ENCODE peak calls at places on chromosomes 7 and 10, in nine cellular contexts. One of them, this sample, is unnamed. For H3K4me1, the result is how much of the 10 kb centered on the place peaks cover.

GRCh38 chr7:44257618-44258422 is 57.0 kb downstream of the YKT6 start:
- DNase-seq in gastrocnemius medialis: peak
- DNase-seq in transverse colon: peak
- DNase-seq in ovary: peak
- DNase-seq in GM23338: no peak
- DNase-seq in A549: peak
- DNase-seq in effector memory CD4-positive, alpha-beta T cell: no peak
- DNase-seq in prostate gland: no peak
- DNase-seq in GM23248: peak
- DNase-seq in this sample: no peak

GRCh38 chr7:34382166-34382893 is 275.7 kb upstream of the NPSR1 start:
- DNase-seq in prostate gland: no peak
- DNase-seq in effector memory CD4-positive, alpha-beta T cell: no peak
- DNase-seq in transverse colon: no peak
- DNase-seq in A549: no peak
- DNase-seq in ovary: no peak
- DNase-seq in GM23248: no peak
- DNase-seq in gastrocnemius medialis: no peak
- DNase-seq in GM23338: no peak
- DNase-seq in this sample: no peak

GRCh38 chr7:151681726-151682125 is 162.0 kb upstream of the RHEB start:
- DNase-seq in gastrocnemius medialis: no peak
- DNase-seq in A549: no peak
- DNase-seq in effector memory CD4-positive, alpha-beta T cell: no peak
- DNase-seq in prostate gland: no peak
- DNase-seq in GM23338: no peak
- DNase-seq in transverse colon: no peak
- DNase-seq in GM23248: no peak
- DNase-seq in ovary: no peak
- DNase-seq in this sample: no peak

GRCh38 chr7:2715341-2716231 is 27.6 kb downstream of the AMZ1 start:
- DNase-seq in effector memory CD4-positive, alpha-beta T cell: no peak
- DNase-seq in prostate gland: no peak
- DNase-seq in gastrocnemius medialis: no peak
- DNase-seq in A549: no peak
- DNase-seq in GM23248: no peak
- DNase-seq in ovary: no peak
- DNase-seq in GM23338: no peak
- DNase-seq in transverse colon: no peak
- DNase-seq in this sample: no peak

GRCh38 chr10:59674211-59674836 is 35.3 kb downstream of the SLC16A9 start:
- DNase-seq in gastrocnemius medialis: no peak
- DNase-seq in transverse colon: peak
- DNase-seq in GM23338: no peak
- DNase-seq in ovary: no peak
- DNase-seq in prostate gland: no peak
- DNase-seq in effector memory CD4-positive, alpha-beta T cell: no peak
- DNase-seq in A549: no peak
- DNase-seq in GM23248: peak
- DNase-seq in this sample: no peak

GRCh38 chr10:116829711-116830110 is 19.6 kb upstream of the ENO4 start:
- DNase-seq in transverse colon: no peak
- DNase-seq in GM23338: no peak
- DNase-seq in effector memory CD4-positive, alpha-beta T cell: no peak
- DNase-seq in GM23248: no peak
- DNase-seq in A549: no peak
- DNase-seq in gastrocnemius medialis: no peak
- DNase-seq in prostate gland: no peak
- DNase-seq in ovary: no peak
- DNase-seq in this sample: no peak

GRCh38 chr10:47303866-47304265 is 3.9 kb downstream of the GDF10 start:
- DNase-seq in effector memory CD4-positive, alpha-beta T cell: no peak
- DNase-seq in ovary: no peak
- DNase-seq in prostate gland: no peak
- DNase-seq in gastrocnemius medialis: no peak
- DNase-seq in A549: no peak
- DNase-seq in GM23338: no peak
- DNase-seq in GM23248: no peak
- DNase-seq in transverse colon: no peak
- DNase-seq in this sample: no peak

GRCh38 chr10:63611078-63611477 is 89.9 kb downstream of the REEP3 start:
- DNase-seq in transverse colon: no peak
- DNase-seq in ovary: no peak
- DNase-seq in A549: no peak
- DNase-seq in prostate gland: no peak
- DNase-seq in GM23248: peak
- DNase-seq in effector memory CD4-positive, alpha-beta T cell: no peak
- DNase-seq in gastrocnemius medialis: no peak
- DNase-seq in GM23338: no peak
- DNase-seq in this sample: no peak

GRCh38 chr10:129161184-129161583 is 305.9 kb upstream of the MGMT start:
- DNase-seq in GM23338: peak
- DNase-seq in GM23248: peak
- DNase-seq in transverse colon: no peak
- DNase-seq in ovary: no peak
- DNase-seq in gastrocnemius medialis: no peak
- DNase-seq in effector memory CD4-positive, alpha-beta T cell: no peak
- DNase-seq in A549: no peak
- DNase-seq in prostate gland: no peak
- DNase-seq in this sample: no peak

GRCh38 chr7:114789161-114789560 is 132.7 kb upstream of the MDFIC start:
- DNase-seq in ovary: no peak
- DNase-seq in gastrocnemius medialis: no peak
- DNase-seq in GM23248: peak
- DNase-seq in A549: no peak
- DNase-seq in GM23338: no peak
- DNase-seq in effector memory CD4-positive, alpha-beta T cell: no peak
- DNase-seq in transverse colon: no peak
- DNase-seq in prostate gland: no peak
- DNase-seq in this sample: no peak

GRCh38 chr10:79491171-79491835 is 21.0 kb upstream of the EIF5AL1 start:
- DNase-seq in gastrocnemius medialis: no peak
- DNase-seq in effector memory CD4-positive, alpha-beta T cell: no peak
- DNase-seq in transverse colon: no peak
- DNase-seq in prostate gland: no peak
- DNase-seq in ovary: no peak
- DNase-seq in GM23338: peak
- DNase-seq in A549: no peak
- DNase-seq in GM23248: no peak
- DNase-seq in this sample: no peak

GRCh38 chr7:68125173-68125572 is 1128.5 kb downstream of the TYW1 start:
- DNase-seq in prostate gland: no peak
- DNase-seq in GM23248: no peak
- DNase-seq in ovary: no peak
- DNase-seq in transverse colon: no peak
- DNase-seq in GM23338: no peak
- DNase-seq in effector memory CD4-positive, alpha-beta T cell: no peak
- DNase-seq in gastrocnemius medialis: no peak
- DNase-seq in A549: no peak
- DNase-seq in this sample: no peak

GRCh38 chr10:101570764-101571572 is 17.1 kb downstream of the POLL start:
- DNase-seq in transverse colon: no peak
- DNase-seq in A549: no peak
- DNase-seq in gastrocnemius medialis: no peak
- DNase-seq in ovary: no peak
- DNase-seq in GM23338: peak
- DNase-seq in prostate gland: no peak
- DNase-seq in effector memory CD4-positive, alpha-beta T cell: no peak
- DNase-seq in GM23248: no peak
- DNase-seq in this sample: no peak

GRCh38 chr7:141541375-141541774 is 9.8 kb upstream of the AGK start:
- DNase-seq in effector memory CD4-positive, alpha-beta T cell: no peak
- DNase-seq in transverse colon: no peak
- DNase-seq in ovary: no peak
- DNase-seq in prostate gland: no peak
- DNase-seq in GM23338: no peak
- DNase-seq in GM23248: no peak
- DNase-seq in gastrocnemius medialis: no peak
- DNase-seq in A549: no peak
- DNase-seq in this sample: no peak

GRCh38 chr10:44511601-44512000 is 126.7 kb upstream of the CXCL12 start:
- DNase-seq in transverse colon: no peak
- DNase-seq in effector memory CD4-positive, alpha-beta T cell: no peak
- DNase-seq in prostate gland: no peak
- DNase-seq in ovary: no peak
- DNase-seq in GM23338: no peak
- DNase-seq in gastrocnemius medialis: no peak
- DNase-seq in GM23248: no peak
- DNase-seq in A549: no peak
- DNase-seq in this sample: no peak

GRCh38 chr7:98213874-98214810 is 2.9 kb downstream of the BHLHA15 start:
- DNase-seq in transverse colon: no peak
- DNase-seq in gastrocnemius medialis: peak
- DNase-seq in GM23338: no peak
- DNase-seq in ovary: no peak
- DNase-seq in A549: no peak
- DNase-seq in effector memory CD4-positive, alpha-beta T cell: no peak
- DNase-seq in prostate gland: peak
- DNase-seq in GM23248: no peak
- DNase-seq in this sample: peak

GRCh38 chr7:74371381-74372059 is 82.2 kb upstream of the GTF2IRD1 start:
- DNase-seq in GM23338: peak
- DNase-seq in ovary: peak
- DNase-seq in A549: no peak
- DNase-seq in GM23248: no peak
- DNase-seq in gastrocnemius medialis: no peak
- DNase-seq in transverse colon: peak
- DNase-seq in prostate gland: no peak
- DNase-seq in effector memory CD4-positive, alpha-beta T cell: no peak
- DNase-seq in this sample: no peak

GRCh38 chr10:3093996-3094395 is 26.6 kb downstream of the PFKP start:
- DNase-seq in A549: no peak
- DNase-seq in prostate gland: no peak
- DNase-seq in gastrocnemius medialis: no peak
- DNase-seq in effector memory CD4-positive, alpha-beta T cell: no peak
- DNase-seq in ovary: no peak
- DNase-seq in GM23248: no peak
- DNase-seq in GM23338: no peak
- DNase-seq in transverse colon: no peak
- DNase-seq in this sample: no peak
- H3K4me1 ChIP-seq in A549: half or more
- H3K4me1 ChIP-seq in prostate gland: under half
- H3K4me1 ChIP-seq in gastrocnemius medialis: under half
- H3K4me1 ChIP-seq in effector memory CD4-positive, alpha-beta T cell: under half
- H3K4me1 ChIP-seq in ovary: under half
- H3K4me1 ChIP-seq in GM23248: half or more
- H3K4me1 ChIP-seq in GM23338: under half
- H3K4me1 ChIP-seq in transverse colon: under half
- H3K4me1 ChIP-seq in this sample: under half

DNA sequence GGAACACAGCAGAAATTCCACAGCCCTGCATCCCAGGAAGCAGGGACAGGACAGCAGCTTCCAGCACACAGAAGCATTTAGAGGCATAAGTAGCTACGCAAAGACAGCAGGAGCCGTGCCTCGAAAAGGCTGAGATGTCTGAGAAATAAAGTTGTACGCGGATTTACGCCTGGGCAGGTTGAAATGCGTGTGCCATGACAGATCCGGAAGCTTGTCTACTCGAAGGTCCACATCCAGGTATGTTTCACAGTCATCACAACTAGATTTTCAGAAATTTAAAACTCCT is 26.1 kb downstream of the DIP2C start:
- DNase-seq in GM23248: no peak
- DNase-seq in transverse colon: no peak
- DNase-seq in GM23338: no peak
- DNase-seq in effector memory CD4-positive, alpha-beta T cell: no peak
- DNase-seq in gastrocnemius medialis: no peak
- DNase-seq in A549: no peak
- DNase-seq in ovary: no peak
- DNase-seq in prostate gland: no peak
- DNase-seq in this sample: no peak
- H3K4me3 ChIP-seq in GM23248: no peak
- H3K4me3 ChIP-seq in transverse colon: no peak
- H3K4me3 ChIP-seq in GM23338: no peak
- H3K4me3 ChIP-seq in effector memory CD4-positive, alpha-beta T cell: no peak
- H3K4me3 ChIP-seq in gastrocnemius medialis: no peak
- H3K4me3 ChIP-seq in A549: no peak
- H3K4me3 ChIP-seq in ovary: no peak
- H3K4me3 ChIP-seq in prostate gland: no peak
- H3K4me3 ChIP-seq in this sample: no peak

GRCh38 chr10:123606955-123607354 is 59.2 kb upstream of the GPR26 start:
- DNase-seq in transverse colon: no peak
- DNase-seq in A549: no peak
- DNase-seq in ovary: no peak
- DNase-seq in effector memory CD4-positive, alpha-beta T cell: no peak
- DNase-seq in gastrocnemius medialis: no peak
- DNase-seq in GM23248: no peak
- DNase-seq in prostate gland: no peak
- DNase-seq in GM23338: no peak
- DNase-seq in this sample: no peak
- H3K27ac ChIP-seq in transverse colon: no peak
- H3K27ac ChIP-seq in A549: no peak
- H3K27ac ChIP-seq in ovary: no peak
- H3K27ac ChIP-seq in effector memory CD4-positive, alpha-beta T cell: no peak
- H3K27ac ChIP-seq in gastrocnemius medialis: no peak
- H3K27ac ChIP-seq in GM23248: no peak
- H3K27ac ChIP-seq in prostate gland: no peak
- H3K27ac ChIP-seq in GM23338: peak
- H3K27ac ChIP-seq in this sample: no peak

GRCh38 chr10:71968553-71969474 is 4.6 kb downstream of the CHST3 start:
- DNase-seq in GM23338: no peak
- DNase-seq in A549: peak
- DNase-seq in transverse colon: no peak
- DNase-seq in prostate gland: no peak
- DNase-seq in gastrocnemius medialis: no peak
- DNase-seq in ovary: no peak
- DNase-seq in effector memory CD4-positive, alpha-beta T cell: no peak
- DNase-seq in GM23248: peak
- DNase-seq in this sample: no peak

GRCh38 chr10:71969929-71970328 is 5.7 kb downstream of the CHST3 start:
- DNase-seq in ovary: no peak
- DNase-seq in gastrocnemius medialis: no peak
- DNase-seq in transverse colon: no peak
- DNase-seq in GM23248: no peak
- DNase-seq in A549: no peak
- DNase-seq in GM23338: no peak
- DNase-seq in prostate gland: no peak
- DNase-seq in effector memory CD4-positive, alpha-beta T cell: no peak
- DNase-seq in this sample: no peak

GRCh38 chr10:71970869-71971268 is 6.7 kb downstream of the CHST3 start:
- DNase-seq in ovary: no peak
- DNase-seq in GM23338: no peak
- DNase-seq in gastrocnemius medialis: no peak
- DNase-seq in effector memory CD4-positive, alpha-beta T cell: no peak
- DNase-seq in A549: no peak
- DNase-seq in transverse colon: no peak
- DNase-seq in prostate gland: no peak
- DNase-seq in GM23248: peak
- DNase-seq in this sample: no peak

GRCh38 chr10:71971311-71971731 is 7.1 kb downstream of the CHST3 start:
- DNase-seq in effector memory CD4-positive, alpha-beta T cell: no peak
- DNase-seq in A549: no peak
- DNase-seq in ovary: no peak
- DNase-seq in prostate gland: peak
- DNase-seq in GM23338: no peak
- DNase-seq in GM23248: no peak
- DNase-seq in transverse colon: no peak
- DNase-seq in gastrocnemius medialis: no peak
- DNase-seq in this sample: no peak

DNA sequence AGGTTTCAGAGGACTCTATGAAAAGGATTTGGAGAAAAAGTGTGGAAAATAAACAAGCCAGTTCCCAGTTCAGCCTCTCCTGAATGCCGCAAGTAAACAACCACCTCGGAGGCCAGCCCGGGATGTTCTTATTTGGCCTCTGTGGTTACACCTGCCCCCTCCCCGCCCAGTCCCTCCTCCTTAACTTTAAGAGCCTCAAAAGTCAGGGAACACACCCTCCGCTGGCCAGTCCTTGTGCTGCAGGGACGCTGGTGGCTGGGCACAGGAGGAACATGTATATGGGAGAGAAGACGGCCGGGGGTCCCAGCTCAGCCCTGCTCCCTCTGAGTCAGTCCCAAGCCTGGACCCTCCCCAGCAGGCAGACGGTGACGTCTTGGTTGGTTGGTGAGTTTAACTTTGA is 6.1 kb downstream of the CHST3 start:
- DNase-seq in GM23248: peak
- DNase-seq in GM23338: peak
- DNase-seq in A549: peak
- DNase-seq in ovary: no peak
- DNase-seq in transverse colon: no peak
- DNase-seq in gastrocnemius medialis: peak
- DNase-seq in effector memory CD4-positive, alpha-beta T cell: no peak
- DNase-seq in prostate gland: peak
- DNase-seq in this sample: no peak
- H3K4me1 ChIP-seq in GM23248: half or more
- H3K4me1 ChIP-seq in GM23338: under half
- H3K4me1 ChIP-seq in A549: half or more
- H3K4me1 ChIP-seq in ovary: half or more
- H3K4me1 ChIP-seq in transverse colon: under half
- H3K4me1 ChIP-seq in gastrocnemius medialis: half or more
- H3K4me1 ChIP-seq in effector memory CD4-positive, alpha-beta T cell: under half
- H3K4me1 ChIP-seq in prostate gland: under half
- H3K4me1 ChIP-seq in this sample: under half